ENCODE peak calls at places on chromosomes 3 and 15, in four cellular contexts. One of them, this sample, is unnamed.
A peak's percentile ranks its signal among the peaks of the same experiment; 100 is the strongest.

GRCh38 chr3:150342951-150343468 is 65.1 kb upstream of the TSC22D2 start:
- DNase-seq in H9: no peak
- DNase-seq in H1: no peak
- DNase-seq in IMR-90: no peak
- DNase-seq in this sample: no peak

GRCh38 chr15:63276342-63277043 is 912 bp upstream of the APH1B start:
- DNase-seq in H1: no peak
- DNase-seq in H9: no peak
- DNase-seq in IMR-90: peak; percentile 12
- DNase-seq in this sample: no peak

GRCh38 chr3:77038468-77038927 is 1.4 kb upstream of the ROBO2 start:
- DNase-seq in H9: peak; percentile 85
- DNase-seq in IMR-90: peak; percentile 85
- DNase-seq in H1: peak; percentile 72
- DNase-seq in this sample: peak; percentile 96

GRCh38 chr3:42491876-42492507 is 10.5 kb upstream of the VIPR1 start:
- DNase-seq in H9: peak; percentile 12
- DNase-seq in H1: no peak
- DNase-seq in IMR-90: no peak
- DNase-seq in this sample: no peak

GRCh38 chr3:8996681-8997121 is 33.4 kb upstream of the RAD18 start:
- DNase-seq in H9: peak; percentile 59
- DNase-seq in H1: no peak
- DNase-seq in IMR-90: peak; percentile 39
- DNase-seq in this sample: peak; percentile 54

GRCh38 chr3:9778518-9779129 is 8.9 kb upstream of the CAMK1 start:
- DNase-seq in IMR-90: no peak
- DNase-seq in H1: no peak
- DNase-seq in H9: no peak
- DNase-seq in this sample: no peak

GRCh38 chr15:49406352-49407118 is 16.5 kb upstream of the FGF7 start:
- DNase-seq in IMR-90: no peak
- DNase-seq in H1: no peak
- DNase-seq in H9: no peak
- DNase-seq in this sample: no peak

GRCh38 chr15:62549345-62549970 is 384.4 kb upstream of the C2CD4B start:
- DNase-seq in H1: no peak
- DNase-seq in IMR-90: peak; percentile 33
- DNase-seq in H9: no peak
- DNase-seq in this sample: peak; percentile 65

GRCh38 chr15:43977072-43977884 is 150.5 kb downstream of the WDR76 start:
- DNase-seq in H1: no peak
- DNase-seq in IMR-90: no peak
- DNase-seq in H9: no peak
- DNase-seq in this sample: peak; percentile 85

GRCh38 chr15:76756371-76756770 is 148.8 kb downstream of the SCAPER start:
- DNase-seq in H9: no peak
- DNase-seq in H1: no peak
- DNase-seq in IMR-90: peak; percentile 42
- DNase-seq in this sample: no peak

GRCh38 chr15:31974855-31975421 is 55.4 kb upstream of the CHRNA7 start:
- DNase-seq in H1: peak; percentile 76
- DNase-seq in IMR-90: peak; percentile 0
- DNase-seq in H9: peak; percentile 73
- DNase-seq in this sample: peak; percentile 82

GRCh38 chr15:61025283-61025682 is 203.8 kb downstream of the RORA start:
- DNase-seq in H9: no peak
- DNase-seq in H1: no peak
- DNase-seq in IMR-90: peak; percentile 70
- DNase-seq in this sample: no peak

GRCh38 chr15:91922701-91923279 is 69.3 kb downstream of the SLCO3A1 start:
- DNase-seq in H9: no peak
- DNase-seq in IMR-90: no peak
- DNase-seq in H1: no peak
- DNase-seq in this sample: no peak

GRCh38 chr3:123884258-123884831 is at the start of gene MYLK:
- DNase-seq in H1: peak; percentile 87
- DNase-seq in H9: peak; percentile 98
- DNase-seq in IMR-90: peak; percentile 95
- DNase-seq in this sample: peak; percentile 98

GRCh38 chr3:38107911-38108648 is 28.8 kb downstream of the ACAA1 start:
- DNase-seq in H9: peak; percentile 18
- DNase-seq in IMR-90: no peak
- DNase-seq in H1: no peak
- DNase-seq in this sample: no peak

GRCh38 chr3:38644016-38644661 is 5.3 kb downstream of the SCN5A start:
- DNase-seq in H1: peak; percentile 29
- DNase-seq in H9: peak; percentile 20
- DNase-seq in IMR-90: no peak
- DNase-seq in this sample: no peak

GRCh38 chr3:129614927-129615363 is 8.5 kb upstream of the PLXND1 start:
- DNase-seq in H9: no peak
- DNase-seq in H1: no peak
- DNase-seq in IMR-90: no peak
- DNase-seq in this sample: no peak

GRCh38 chr3:72185549-72186484 is 400.9 kb upstream of the PROK2 start:
- DNase-seq in IMR-90: peak; percentile 80
- DNase-seq in H9: no peak
- DNase-seq in H1: no peak
- DNase-seq in this sample: no peak

GRCh38 chr3:112293368-112294321 is at the start of gene SLC9C1:
- DNase-seq in H9: peak; percentile 67
- DNase-seq in IMR-90: peak; percentile 74
- DNase-seq in H1: peak; percentile 75
- DNase-seq in this sample: peak; percentile 83

GRCh38 chr15:71011503-71012155 is 103.6 kb upstream of the THSD4 start:
- DNase-seq in IMR-90: peak; percentile 84
- DNase-seq in H1: no peak
- DNase-seq in H9: no peak
- DNase-seq in this sample: peak; percentile 31

GRCh38 chr3:36868614-36869436 is 76.0 kb downstream of the TRANK1 start:
- DNase-seq in H9: peak; percentile 71
- DNase-seq in H1: peak; percentile 67
- DNase-seq in IMR-90: peak; percentile 63
- DNase-seq in this sample: peak; percentile 97

GRCh38 chr3:32586361-32586760 is 15.7 kb upstream of the DYNC1LI1 start:
- DNase-seq in H1: no peak
- DNase-seq in IMR-90: no peak
- DNase-seq in H9: no peak
- DNase-seq in this sample: no peak

GRCh38 chr3:162295323-162295983 is 798.8 kb downstream of the OTOL1 start:
- DNase-seq in IMR-90: peak; percentile 97
- DNase-seq in H1: no peak
- DNase-seq in H9: no peak
- DNase-seq in this sample: peak; percentile 87

GRCh38 chr3:177182352-177182751 is 14.9 kb downstream of the TBL1XR1 start:
- DNase-seq in H9: no peak
- DNase-seq in H1: no peak
- DNase-seq in IMR-90: peak; percentile 51
- DNase-seq in this sample: no peak

GRCh38 chr3:197125601-197126000 is 96.0 kb upstream of the MELTF start:
- DNase-seq in H9: no peak
- DNase-seq in H1: no peak
- DNase-seq in IMR-90: peak; percentile 53
- DNase-seq in this sample: no peak

GRCh38 chr3:66036586-66037061 is 2.1 kb downstream of the MAGI1 start:
- DNase-seq in H1: peak; percentile 59
- DNase-seq in IMR-90: peak; percentile 50
- DNase-seq in H9: peak; percentile 61
- DNase-seq in this sample: peak; percentile 91

GRCh38 chr3:188421836-188422540 is 268.0 kb downstream of the LPP start:
- DNase-seq in H1: no peak
- DNase-seq in IMR-90: no peak
- DNase-seq in H9: no peak
- DNase-seq in this sample: no peak

GRCh38 chr3:53816430-53816829 is 29.8 kb downstream of the CHDH start:
- DNase-seq in H9: no peak
- DNase-seq in IMR-90: no peak
- DNase-seq in H1: no peak
- DNase-seq in this sample: no peak

GRCh38 chr15:70195808-70196304 is 98.1 kb upstream of the TLE3 start:
- DNase-seq in H1: no peak
- DNase-seq in H9: no peak
- DNase-seq in IMR-90: peak; percentile 92
- DNase-seq in this sample: no peak

GRCh38 chr3:187265461-187265955 is 26.0 kb downstream of the MASP1 start:
- DNase-seq in IMR-90: no peak
- DNase-seq in H1: no peak
- DNase-seq in H9: no peak
- DNase-seq in this sample: peak; percentile 47

GRCh38 chr15:78224024-78224413 is 10.3 kb downstream of the ACSBG1 start:
- DNase-seq in H9: no peak
- DNase-seq in IMR-90: no peak
- DNase-seq in H1: no peak
- DNase-seq in this sample: no peak

GRCh38 chr3:128971421-128971820 is 22.5 kb downstream of the CFAP92 start:
- DNase-seq in IMR-90: peak; percentile 61
- DNase-seq in H9: no peak
- DNase-seq in H1: no peak
- DNase-seq in this sample: no peak

GRCh38 chr15:60469893-60470641 is 8.9 kb downstream of the ICE2 start:
- DNase-seq in IMR-90: peak; percentile 14
- DNase-seq in H9: no peak
- DNase-seq in H1: no peak
- DNase-seq in this sample: no peak

GRCh38 chr15:65249641-65250040 is 37.0 kb downstream of the PARP16 start:
- DNase-seq in H9: no peak
- DNase-seq in IMR-90: peak; percentile 30
- DNase-seq in H1: no peak
- DNase-seq in this sample: no peak

GRCh38 chr15:79505956-79506355 is 73.8 kb downstream of the MINAR1 start:
- DNase-seq in IMR-90: no peak
- DNase-seq in H9: no peak
- DNase-seq in H1: no peak
- DNase-seq in this sample: peak; percentile 55

GRCh38 chr3:11703185-11703584 is 59.5 kb upstream of the VGLL4 start:
- DNase-seq in IMR-90: no peak
- DNase-seq in H9: no peak
- DNase-seq in H1: no peak
- DNase-seq in this sample: no peak
- H4K5ac ChIP-seq in IMR-90: no peak overlapping the region
- H4K5ac ChIP-seq in H9: no peak overlapping the region
- H4K5ac ChIP-seq in H1: no peak overlapping the region
- H4K5ac ChIP-seq in this sample: no peak overlapping the region

GRCh38 chr3:195196266-195196665 is 74.7 kb downstream of the XXYLT1 start:
- DNase-seq in IMR-90: peak; percentile 61
- DNase-seq in H9: no peak
- DNase-seq in H1: no peak
- DNase-seq in this sample: no peak

GRCh38 chr3:195195321-195196209 is 75.4 kb downstream of the XXYLT1 start:
- DNase-seq in IMR-90: no peak
- DNase-seq in H1: no peak
- DNase-seq in H9: peak; percentile 59
- DNase-seq in this sample: peak; percentile 48

GRCh38 chr3:195200010-195200822 is 70.7 kb downstream of the XXYLT1 start:
- DNase-seq in H9: no peak
- DNase-seq in IMR-90: no peak
- DNase-seq in H1: no peak
- DNase-seq in this sample: no peak

GRCh38 chr3:195198424-195199346 is 72.3 kb downstream of the XXYLT1 start:
- DNase-seq in IMR-90: no peak
- DNase-seq in H9: no peak
- DNase-seq in H1: no peak
- DNase-seq in this sample: no peak

DNA sequence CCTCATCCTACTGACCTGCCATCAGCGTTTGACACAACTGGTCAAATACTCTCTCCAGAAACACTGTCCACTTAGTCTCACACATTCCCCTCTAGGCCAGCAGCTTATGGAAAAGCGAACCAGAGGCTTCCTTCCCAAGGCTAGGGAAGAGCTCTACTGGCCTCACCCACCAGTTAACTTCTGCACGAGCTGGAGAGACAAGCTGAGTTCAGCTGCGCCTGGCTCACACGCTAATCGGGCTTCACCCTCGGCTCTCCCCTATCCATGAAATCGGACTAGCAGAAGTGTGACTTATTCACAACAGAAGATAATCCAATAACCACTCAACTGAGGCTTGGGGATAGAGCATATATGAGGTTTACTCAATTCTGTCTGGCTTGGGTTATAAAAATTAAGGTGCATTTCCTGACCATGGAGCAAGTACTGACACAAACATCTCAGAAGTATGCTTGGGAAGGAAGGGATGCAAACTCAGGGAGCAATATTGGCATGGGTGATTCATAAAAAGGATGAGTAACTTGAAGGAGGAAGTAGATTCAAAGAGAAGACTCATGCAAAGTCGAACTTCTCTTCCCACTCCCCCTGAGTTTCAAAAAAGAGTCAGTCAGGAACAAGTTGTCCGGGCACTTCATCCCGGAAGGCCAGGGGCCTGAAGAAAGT is 73.1 kb downstream of the XXYLT1 start:
- DNase-seq in H1: no peak
- DNase-seq in IMR-90: peak; percentile 90
- DNase-seq in H9: no peak
- DNase-seq in this sample: no peak
- H2BK15ac ChIP-seq in H1: peak overlapping the region; percentile 62
- H2BK15ac ChIP-seq in IMR-90: peak overlapping the region; percentile 96
- H2BK15ac ChIP-seq in H9: no peak overlapping the region
- H2BK15ac ChIP-seq in this sample: no peak overlapping the region

DNA sequence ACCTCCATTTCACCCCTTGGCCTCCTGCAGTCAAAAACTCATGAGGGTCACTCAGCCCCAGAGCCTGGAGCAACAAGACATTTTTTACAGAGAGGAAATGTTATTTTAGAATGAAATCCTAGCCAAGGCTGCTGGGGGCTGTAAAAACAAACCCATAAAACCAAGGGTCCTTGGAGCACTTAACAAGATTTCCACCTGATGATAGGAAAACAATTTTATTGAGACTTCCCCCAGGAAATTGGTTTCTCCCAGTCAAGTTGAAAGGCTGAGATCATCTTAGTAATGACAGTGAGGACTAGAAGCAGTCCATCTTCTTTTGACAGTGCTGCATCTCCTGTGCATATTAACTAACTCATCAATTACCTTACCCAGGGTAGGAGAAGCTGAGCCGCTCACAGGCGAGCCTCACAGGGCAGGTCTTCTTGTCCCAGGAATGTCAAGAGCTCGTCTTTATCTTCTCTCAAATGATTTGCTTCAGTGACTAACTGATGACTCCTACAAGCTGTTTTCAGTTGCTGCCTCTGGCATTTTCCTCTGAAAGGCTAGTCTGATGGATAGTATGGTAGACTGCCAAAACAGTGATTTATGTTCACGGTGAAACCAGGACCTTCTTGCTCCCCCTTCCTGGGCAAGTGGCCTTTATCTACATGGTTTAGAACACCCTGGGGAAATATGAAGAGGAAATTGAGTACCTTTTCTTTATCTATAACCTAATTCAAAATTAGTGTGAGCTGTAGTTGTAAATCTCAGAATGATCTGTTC is 34.6 kb upstream of the AEN start:
- DNase-seq in H1: no peak
- DNase-seq in H9: no peak
- DNase-seq in IMR-90: peak; percentile 12
- DNase-seq in this sample: no peak
- H4K5ac ChIP-seq in H1: no peak overlapping the region
- H4K5ac ChIP-seq in H9: no peak overlapping the region
- H4K5ac ChIP-seq in IMR-90: no peak overlapping the region
- H4K5ac ChIP-seq in this sample: no peak overlapping the region

GRCh38 chr15:57500979-57501576 is 90.6 kb upstream of the MYZAP start:
- DNase-seq in IMR-90: no peak
- DNase-seq in H1: no peak
- DNase-seq in H9: no peak
- DNase-seq in this sample: no peak
- H2BK15ac ChIP-seq in IMR-90: no peak overlapping the region
- H2BK15ac ChIP-seq in H1: no peak overlapping the region
- H2BK15ac ChIP-seq in H9: no peak overlapping the region
- H2BK15ac ChIP-seq in this sample: no peak overlapping the region